ENCODE peak calls at places on chromosomes 5 and 9, in eight cellular contexts. One of them, this sample, is unnamed.

GRCh38 chr9:78292716-78293497 is 4.0 kb upstream of the PSAT1 start:
- DNase-seq in epithelial cell of esophagus: no peak
- DNase-seq in lower lobe of right lung: no peak
- DNase-seq in ovary: no peak
- DNase-seq in fibroblast of the aortic adventitia: no peak
- DNase-seq in PC-9: no peak
- DNase-seq in OCI-LY7: no peak
- DNase-seq in cardiac fibroblast: no peak
- DNase-seq in this sample: no peak

GRCh38 chr5:71586052-71586940 is 844 bp upstream of the MCCC2 start:
- DNase-seq in epithelial cell of esophagus: no peak
- DNase-seq in lower lobe of right lung: no peak
- DNase-seq in ovary: peak; percentile 32
- DNase-seq in fibroblast of the aortic adventitia: peak; percentile 50
- DNase-seq in PC-9: peak; percentile 81
- DNase-seq in OCI-LY7: peak; percentile 47
- DNase-seq in cardiac fibroblast: no peak
- DNase-seq in this sample: peak; percentile 1

GRCh38 chr9:129237195-129237611 is 59.1 kb upstream of the IER5L start:
- DNase-seq in epithelial cell of esophagus: peak; percentile 59
- DNase-seq in lower lobe of right lung: peak; percentile 25
- DNase-seq in ovary: peak; percentile 64
- DNase-seq in fibroblast of the aortic adventitia: peak; percentile 59
- DNase-seq in PC-9: no peak
- DNase-seq in OCI-LY7: peak; percentile 41
- DNase-seq in cardiac fibroblast: peak; percentile 70
- DNase-seq in this sample: peak; percentile 22

GRCh38 chr9:108356806-108357205 is 499.0 kb downstream of the ACTL7B start:
- DNase-seq in epithelial cell of esophagus: no peak
- DNase-seq in lower lobe of right lung: no peak
- DNase-seq in ovary: no peak
- DNase-seq in fibroblast of the aortic adventitia: no peak
- DNase-seq in PC-9: no peak
- DNase-seq in OCI-LY7: no peak
- DNase-seq in cardiac fibroblast: no peak
- DNase-seq in this sample: no peak

GRCh38 chr5:6707852-6708251 is 5.4 kb upstream of the TENT4A start:
- DNase-seq in epithelial cell of esophagus: no peak
- DNase-seq in lower lobe of right lung: no peak
- DNase-seq in ovary: no peak
- DNase-seq in fibroblast of the aortic adventitia: no peak
- DNase-seq in PC-9: no peak
- DNase-seq in OCI-LY7: peak; percentile 56
- DNase-seq in cardiac fibroblast: no peak
- DNase-seq in this sample: no peak

GRCh38 chr5:127801751-127802476 is 98.7 kb downstream of the CCDC192 start:
- DNase-seq in epithelial cell of esophagus: peak; percentile 40
- DNase-seq in lower lobe of right lung: no peak
- DNase-seq in ovary: no peak
- DNase-seq in fibroblast of the aortic adventitia: peak; percentile 61
- DNase-seq in PC-9: peak; percentile 40
- DNase-seq in OCI-LY7: no peak
- DNase-seq in cardiac fibroblast: peak; percentile 19
- DNase-seq in this sample: no peak

GRCh38 chr5:149845601-149846000 is 99.0 kb downstream of the PDE6A start:
- DNase-seq in epithelial cell of esophagus: no peak
- DNase-seq in lower lobe of right lung: no peak
- DNase-seq in ovary: no peak
- DNase-seq in fibroblast of the aortic adventitia: no peak
- DNase-seq in PC-9: no peak
- DNase-seq in OCI-LY7: no peak
- DNase-seq in cardiac fibroblast: no peak
- DNase-seq in this sample: no peak

GRCh38 chr9:114080773-114081440 is 2.8 kb upstream of the AMBP start:
- DNase-seq in epithelial cell of esophagus: no peak
- DNase-seq in lower lobe of right lung: no peak
- DNase-seq in ovary: no peak
- DNase-seq in fibroblast of the aortic adventitia: no peak
- DNase-seq in PC-9: no peak
- DNase-seq in OCI-LY7: no peak
- DNase-seq in cardiac fibroblast: no peak
- DNase-seq in this sample: no peak

GRCh38 chr5:128777052-128777451 is 188.2 kb upstream of the SLC27A6 start:
- DNase-seq in epithelial cell of esophagus: peak; percentile 45
- DNase-seq in lower lobe of right lung: no peak
- DNase-seq in ovary: no peak
- DNase-seq in fibroblast of the aortic adventitia: no peak
- DNase-seq in PC-9: no peak
- DNase-seq in OCI-LY7: no peak
- DNase-seq in cardiac fibroblast: no peak
- DNase-seq in this sample: no peak

GRCh38 chr5:16483361-16483760 is 17.8 kb upstream of the ZNF622 start:
- DNase-seq in epithelial cell of esophagus: peak; percentile 25
- DNase-seq in lower lobe of right lung: no peak
- DNase-seq in ovary: no peak
- DNase-seq in fibroblast of the aortic adventitia: no peak
- DNase-seq in PC-9: peak; percentile 65
- DNase-seq in OCI-LY7: no peak
- DNase-seq in cardiac fibroblast: no peak
- DNase-seq in this sample: no peak

GRCh38 chr5:159412284-159413046 is 82.2 kb upstream of the IL12B start:
- DNase-seq in epithelial cell of esophagus: peak; percentile 46
- DNase-seq in lower lobe of right lung: no peak
- DNase-seq in ovary: no peak
- DNase-seq in fibroblast of the aortic adventitia: no peak
- DNase-seq in PC-9: no peak
- DNase-seq in OCI-LY7: peak; percentile 30
- DNase-seq in cardiac fibroblast: peak; percentile 5
- DNase-seq in this sample: no peak

GRCh38 chr5:137627730-137628129 is 108.2 kb downstream of the KLHL3 start:
- DNase-seq in epithelial cell of esophagus: no peak
- DNase-seq in lower lobe of right lung: no peak
- DNase-seq in ovary: no peak
- DNase-seq in fibroblast of the aortic adventitia: no peak
- DNase-seq in PC-9: no peak
- DNase-seq in OCI-LY7: no peak
- DNase-seq in cardiac fibroblast: no peak
- DNase-seq in this sample: no peak

GRCh38 chr5:152246401-152246800 is 158.7 kb downstream of the NMUR2 start:
- DNase-seq in epithelial cell of esophagus: peak; percentile 56
- DNase-seq in lower lobe of right lung: no peak
- DNase-seq in ovary: peak; percentile 10
- DNase-seq in fibroblast of the aortic adventitia: no peak
- DNase-seq in PC-9: no peak
- DNase-seq in OCI-LY7: peak; percentile 9
- DNase-seq in cardiac fibroblast: peak; percentile 4
- DNase-seq in this sample: no peak

DNA sequence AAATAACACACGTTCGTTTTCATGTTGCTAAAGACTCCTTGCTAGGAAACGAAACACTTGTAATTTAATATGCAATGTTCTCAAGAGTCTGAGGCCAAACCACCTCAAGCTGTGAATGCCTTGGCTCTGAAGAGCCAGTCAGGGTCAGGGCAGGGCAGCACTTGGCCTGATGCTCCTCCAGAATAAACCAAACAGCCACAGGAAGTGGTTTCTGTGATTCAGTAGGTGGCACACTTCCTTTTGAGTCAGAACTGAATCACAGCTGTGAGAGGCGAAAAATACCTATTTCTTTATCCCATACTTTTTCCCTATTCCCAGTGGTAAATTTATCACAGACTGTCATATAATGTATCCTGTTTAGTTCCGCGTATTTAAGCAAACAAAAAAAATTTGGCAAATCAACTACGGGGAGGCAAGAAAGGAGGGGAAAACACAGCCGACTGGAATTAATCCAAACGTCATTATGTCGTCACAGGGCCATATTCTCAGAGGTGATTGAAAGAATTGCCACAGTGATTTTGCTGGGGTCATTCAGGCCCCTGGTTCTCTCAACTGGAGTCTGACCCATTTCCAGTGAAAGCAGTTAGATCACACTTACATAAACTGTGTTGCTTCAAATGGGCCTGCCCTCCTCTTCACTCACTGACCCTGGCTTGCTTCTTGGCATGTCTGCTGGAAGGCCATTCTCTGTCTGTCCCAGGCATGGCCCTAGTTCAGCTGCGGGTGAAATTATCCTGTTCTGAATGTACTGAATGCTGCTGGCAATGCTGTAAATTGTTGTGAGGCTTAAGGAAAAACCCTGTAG is 71.2 kb downstream of the ARRDC3 start:
- DNase-seq in epithelial cell of esophagus: peak; percentile 93
- DNase-seq in lower lobe of right lung: peak; percentile 86
- DNase-seq in ovary: peak; percentile 63
- DNase-seq in fibroblast of the aortic adventitia: peak; percentile 100
- DNase-seq in PC-9: peak; percentile 98
- DNase-seq in OCI-LY7: peak; percentile 82
- DNase-seq in cardiac fibroblast: peak; percentile 99
- DNase-seq in this sample: peak; percentile 98
- TF ChIP-seq CTCF in epithelial cell of esophagus: peak; percentile 25
- TF ChIP-seq CTCF in lower lobe of right lung: peak; percentile 32
- TF ChIP-seq CTCF in ovary: no peak
- TF ChIP-seq CTCF in fibroblast of the aortic adventitia: no peak
- TF ChIP-seq CTCF in PC-9: no peak
- TF ChIP-seq CTCF in OCI-LY7: peak; percentile 59
- TF ChIP-seq CTCF in cardiac fibroblast: no peak
- TF ChIP-seq CTCF in this sample: no peak

GRCh38 chr5:139708434-139708849 is 60.3 kb downstream of the CXXC5 start:
- DNase-seq in epithelial cell of esophagus: no peak
- DNase-seq in lower lobe of right lung: no peak
- DNase-seq in ovary: no peak
- DNase-seq in fibroblast of the aortic adventitia: no peak
- DNase-seq in PC-9: no peak
- DNase-seq in OCI-LY7: no peak
- DNase-seq in cardiac fibroblast: no peak
- DNase-seq in this sample: no peak

GRCh38 chr5:139710370-139711066 is 62.4 kb downstream of the CXXC5 start:
- DNase-seq in epithelial cell of esophagus: peak; percentile 39
- DNase-seq in lower lobe of right lung: peak; percentile 68
- DNase-seq in ovary: peak; percentile 66
- DNase-seq in fibroblast of the aortic adventitia: peak; percentile 33
- DNase-seq in PC-9: no peak
- DNase-seq in OCI-LY7: peak; percentile 63
- DNase-seq in cardiac fibroblast: peak; percentile 79
- DNase-seq in this sample: no peak

GRCh38 chr5:139711067-139711851 is 63.1 kb downstream of the CXXC5 start:
- DNase-seq in epithelial cell of esophagus: peak; percentile 34
- DNase-seq in lower lobe of right lung: no peak
- DNase-seq in ovary: peak; percentile 59
- DNase-seq in fibroblast of the aortic adventitia: peak; percentile 27
- DNase-seq in PC-9: peak; percentile 50
- DNase-seq in OCI-LY7: peak; percentile 78
- DNase-seq in cardiac fibroblast: peak; percentile 54
- DNase-seq in this sample: no peak

GRCh38 chr5:139708877-139709586 is 60.9 kb downstream of the CXXC5 start:
- DNase-seq in epithelial cell of esophagus: no peak
- DNase-seq in lower lobe of right lung: peak; percentile 68
- DNase-seq in ovary: no peak
- DNase-seq in fibroblast of the aortic adventitia: peak; percentile 54
- DNase-seq in PC-9: no peak
- DNase-seq in OCI-LY7: no peak
- DNase-seq in cardiac fibroblast: peak; percentile 69
- DNase-seq in this sample: no peak

GRCh38 chr5:139709587-139710369 is 61.6 kb downstream of the CXXC5 start:
- DNase-seq in epithelial cell of esophagus: no peak
- DNase-seq in lower lobe of right lung: peak; percentile 59
- DNase-seq in ovary: no peak
- DNase-seq in fibroblast of the aortic adventitia: no peak
- DNase-seq in PC-9: no peak
- DNase-seq in OCI-LY7: peak; percentile 51
- DNase-seq in cardiac fibroblast: no peak
- DNase-seq in this sample: no peak
- H3K4me3 ChIP-seq in epithelial cell of esophagus: no peak overlapping the region
- H3K4me3 ChIP-seq in lower lobe of right lung: peak overlapping the region; percentile 56
- H3K4me3 ChIP-seq in ovary: no peak overlapping the region
- H3K4me3 ChIP-seq in fibroblast of the aortic adventitia: no peak overlapping the region
- H3K4me3 ChIP-seq in PC-9: peak overlapping the region; percentile 39
- H3K4me3 ChIP-seq in OCI-LY7: peak overlapping the region; percentile 69
- H3K4me3 ChIP-seq in cardiac fibroblast: no peak overlapping the region
- H3K4me3 ChIP-seq in this sample: no peak overlapping the region

GRCh38 chr9:137302176-137303030 is at the start of gene NRARP:
- DNase-seq in epithelial cell of esophagus: peak; percentile 89
- DNase-seq in lower lobe of right lung: peak; percentile 94
- DNase-seq in ovary: peak; percentile 93
- DNase-seq in fibroblast of the aortic adventitia: peak; percentile 54
- DNase-seq in PC-9: peak; percentile 63
- DNase-seq in OCI-LY7: peak; percentile 91
- DNase-seq in cardiac fibroblast: peak; percentile 84
- DNase-seq in this sample: no peak
- TF ChIP-seq CTCF in epithelial cell of esophagus: peak; percentile 32
- TF ChIP-seq CTCF in lower lobe of right lung: peak; percentile 53
- TF ChIP-seq CTCF in ovary: peak; percentile 55
- TF ChIP-seq CTCF in fibroblast of the aortic adventitia: peak; percentile 61
- TF ChIP-seq CTCF in PC-9: peak; percentile 65
- TF ChIP-seq CTCF in OCI-LY7: peak; percentile 68
- TF ChIP-seq CTCF in cardiac fibroblast: peak; percentile 61
- TF ChIP-seq CTCF in this sample: peak; percentile 47

GRCh38 chr5:1342268-1342667 is 2.6 kb downstream of the CLPTM1L start:
- DNase-seq in epithelial cell of esophagus: no peak
- DNase-seq in lower lobe of right lung: no peak
- DNase-seq in ovary: no peak
- DNase-seq in fibroblast of the aortic adventitia: no peak
- DNase-seq in PC-9: no peak
- DNase-seq in OCI-LY7: no peak
- DNase-seq in cardiac fibroblast: no peak
- DNase-seq in this sample: no peak

GRCh38 chr5:1344975-1345838 is at the start of gene CLPTM1L:
- DNase-seq in epithelial cell of esophagus: peak; percentile 91
- DNase-seq in lower lobe of right lung: peak; percentile 92
- DNase-seq in ovary: peak; percentile 90
- DNase-seq in fibroblast of the aortic adventitia: peak; percentile 79
- DNase-seq in PC-9: peak; percentile 78
- DNase-seq in OCI-LY7: peak; percentile 94
- DNase-seq in cardiac fibroblast: peak; percentile 87
- DNase-seq in this sample: peak; percentile 27

GRCh38 chr5:1341863-1342262 is 3.0 kb downstream of the CLPTM1L start:
- DNase-seq in epithelial cell of esophagus: no peak
- DNase-seq in lower lobe of right lung: no peak
- DNase-seq in ovary: no peak
- DNase-seq in fibroblast of the aortic adventitia: no peak
- DNase-seq in PC-9: no peak
- DNase-seq in OCI-LY7: peak; percentile 91
- DNase-seq in cardiac fibroblast: no peak
- DNase-seq in this sample: no peak

GRCh38 chr5:1343931-1344901 is 683 bp downstream of the CLPTM1L start:
- DNase-seq in epithelial cell of esophagus: peak; percentile 24
- DNase-seq in lower lobe of right lung: no peak
- DNase-seq in ovary: no peak
- DNase-seq in fibroblast of the aortic adventitia: no peak
- DNase-seq in PC-9: no peak
- DNase-seq in OCI-LY7: peak; percentile 42
- DNase-seq in cardiac fibroblast: no peak
- DNase-seq in this sample: no peak

DNA sequence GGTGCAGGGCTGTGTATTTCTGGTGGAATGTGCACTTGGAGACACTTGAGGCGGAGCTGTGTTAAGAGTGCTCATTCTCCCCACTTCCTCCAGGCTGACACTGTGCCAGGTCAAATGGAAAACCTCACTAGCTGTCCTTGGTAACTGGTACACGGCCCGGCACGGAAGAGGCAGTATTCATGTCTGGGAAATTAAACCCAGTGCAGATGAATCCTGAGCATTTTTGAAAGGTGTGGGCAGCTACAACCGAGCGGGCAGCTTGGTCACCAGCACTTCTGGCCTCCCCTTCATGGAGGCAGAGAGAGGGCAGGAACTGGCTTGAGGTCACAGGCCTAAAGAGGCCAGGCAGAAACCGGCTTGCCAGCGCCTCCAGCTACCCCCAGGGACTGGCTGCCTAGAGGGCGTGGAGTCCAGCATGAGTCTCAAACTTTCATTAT is 1.6 kb downstream of the CLPTM1L start:
- DNase-seq in epithelial cell of esophagus: no peak
- DNase-seq in lower lobe of right lung: peak; percentile 70
- DNase-seq in ovary: no peak
- DNase-seq in fibroblast of the aortic adventitia: no peak
- DNase-seq in PC-9: no peak
- DNase-seq in OCI-LY7: peak; percentile 47
- DNase-seq in cardiac fibroblast: no peak
- DNase-seq in this sample: no peak
- H3K4me3 ChIP-seq in epithelial cell of esophagus: no peak overlapping the region
- H3K4me3 ChIP-seq in lower lobe of right lung: peak overlapping the region; percentile 94
- H3K4me3 ChIP-seq in ovary: no peak overlapping the region
- H3K4me3 ChIP-seq in fibroblast of the aortic adventitia: peak overlapping the region; percentile 22
- H3K4me3 ChIP-seq in PC-9: peak overlapping the region; percentile 84
- H3K4me3 ChIP-seq in OCI-LY7: peak overlapping the region; percentile 89
- H3K4me3 ChIP-seq in cardiac fibroblast: no peak overlapping the region
- H3K4me3 ChIP-seq in this sample: peak overlapping the region; percentile 70